ENCODE peak calls at places on chromosome 7, in four cellular contexts. One of them, this sample, is unnamed.

GRCh38 chr7:134553976-134554375 is 5.1 kb downstream of the AKR1B15 start:
- DNase-seq in RWPE1: no peak
- DNase-seq in adrenal gland: no peak
- DNase-seq in pancreas: no peak
- DNase-seq in this sample: no peak

GRCh38 chr7:70268179-70268578 is 669.9 kb downstream of the AUTS2 start:
- DNase-seq in pancreas: no peak
- DNase-seq in adrenal gland: no peak
- DNase-seq in RWPE1: no peak
- DNase-seq in this sample: no peak

GRCh38 chr7:18257711-18258110 is 230.1 kb upstream of the PRPS1L1 start:
- DNase-seq in pancreas: no peak
- DNase-seq in adrenal gland: no peak
- DNase-seq in RWPE1: no peak
- DNase-seq in this sample: no peak

GRCh38 chr7:129714514-129715063 is 103.1 kb downstream of the NRF1 start:
- DNase-seq in pancreas: no peak
- DNase-seq in RWPE1: no peak
- DNase-seq in adrenal gland: no peak
- DNase-seq in this sample: no peak

GRCh38 chr7:80642871-80643270 is 4.4 kb downstream of the CD36 start:
- DNase-seq in adrenal gland: no peak
- DNase-seq in RWPE1: no peak
- DNase-seq in pancreas: no peak
- DNase-seq in this sample: no peak

GRCh38 chr7:19117081-19117869 is at the start of gene TWIST1:
- DNase-seq in RWPE1: peak; percentile 58
- DNase-seq in adrenal gland: peak; percentile 46
- DNase-seq in pancreas: no peak
- DNase-seq in this sample: peak; percentile 12

GRCh38 chr7:46156039-46156438 is 235.0 kb upstream of the IGFBP3 start:
- DNase-seq in pancreas: no peak
- DNase-seq in adrenal gland: no peak
- DNase-seq in RWPE1: no peak
- DNase-seq in this sample: no peak

GRCh38 chr7:141695803-141696289 is 6.1 kb downstream of the DENND11 start:
- DNase-seq in adrenal gland: no peak
- DNase-seq in pancreas: peak; percentile 69
- DNase-seq in RWPE1: no peak
- DNase-seq in this sample: peak; percentile 9

GRCh38 chr7:158814637-158815036 is 14.7 kb downstream of the ESYT2 start:
- DNase-seq in pancreas: no peak
- DNase-seq in RWPE1: no peak
- DNase-seq in adrenal gland: no peak
- DNase-seq in this sample: no peak

GRCh38 chr7:155371331-155371883 is 73.7 kb downstream of the INSIG1 start:
- DNase-seq in adrenal gland: no peak
- DNase-seq in pancreas: peak; percentile 40
- DNase-seq in RWPE1: no peak
- DNase-seq in this sample: no peak

GRCh38 chr7:116340201-116340847 is 130.0 kb downstream of the TES start:
- DNase-seq in RWPE1: peak; percentile 20
- DNase-seq in adrenal gland: no peak
- DNase-seq in pancreas: no peak
- DNase-seq in this sample: no peak

GRCh38 chr7:116538138-116538537 is 13.3 kb downstream of the CAV1 start:
- DNase-seq in RWPE1: no peak
- DNase-seq in pancreas: no peak
- DNase-seq in adrenal gland: no peak
- DNase-seq in this sample: no peak

GRCh38 chr7:22776964-22777363 is 45.7 kb downstream of the TOMM7 start:
- DNase-seq in pancreas: no peak
- DNase-seq in RWPE1: no peak
- DNase-seq in adrenal gland: no peak
- DNase-seq in this sample: no peak

GRCh38 chr7:24152356-24152755 is 131.6 kb upstream of the NPY start:
- DNase-seq in adrenal gland: no peak
- DNase-seq in pancreas: no peak
- DNase-seq in RWPE1: peak; percentile 13
- DNase-seq in this sample: peak; percentile 19

GRCh38 chr7:123675092-123675473 is 19.4 kb downstream of the LMOD2 start:
- DNase-seq in adrenal gland: no peak
- DNase-seq in pancreas: no peak
- DNase-seq in RWPE1: peak; percentile 71
- DNase-seq in this sample: no peak

GRCh38 chr7:39464350-39465054 is 101.7 kb upstream of the YAE1 start:
- DNase-seq in adrenal gland: no peak
- DNase-seq in pancreas: no peak
- DNase-seq in RWPE1: no peak
- DNase-seq in this sample: peak; percentile 36

GRCh38 chr7:99290980-99291607 is 18.5 kb downstream of the MYH16 start:
- DNase-seq in adrenal gland: no peak
- DNase-seq in pancreas: no peak
- DNase-seq in RWPE1: no peak
- DNase-seq in this sample: no peak

GRCh38 chr7:128879461-128879938 is 16.8 kb downstream of the ATP6V1F start:
- DNase-seq in adrenal gland: no peak
- DNase-seq in pancreas: peak; percentile 54
- DNase-seq in RWPE1: no peak
- DNase-seq in this sample: no peak

GRCh38 chr7:155761162-155761561 is 51.1 kb downstream of the SHH start:
- DNase-seq in pancreas: no peak
- DNase-seq in adrenal gland: no peak
- DNase-seq in RWPE1: no peak
- DNase-seq in this sample: no peak

GRCh38 chr7:11605749-11606148 is 226.2 kb downstream of the THSD7A start:
- DNase-seq in adrenal gland: no peak
- DNase-seq in RWPE1: no peak
- DNase-seq in pancreas: no peak
- DNase-seq in this sample: no peak

GRCh38 chr7:151168787-151169162 is 1.3 kb upstream of the GBX1 start:
- DNase-seq in adrenal gland: no peak
- DNase-seq in RWPE1: no peak
- DNase-seq in pancreas: no peak
- DNase-seq in this sample: no peak

GRCh38 chr7:23185980-23186379 is 4.1 kb downstream of the NUP42 start:
- DNase-seq in RWPE1: no peak
- DNase-seq in adrenal gland: no peak
- DNase-seq in pancreas: no peak
- DNase-seq in this sample: no peak

GRCh38 chr7:115613836-115614235 is 416.7 kb downstream of the TFEC start:
- DNase-seq in pancreas: no peak
- DNase-seq in adrenal gland: no peak
- DNase-seq in RWPE1: no peak
- DNase-seq in this sample: no peak

GRCh38 chr7:8212638-8213037 is 49.3 kb downstream of the ICA1 start:
- DNase-seq in RWPE1: no peak
- DNase-seq in adrenal gland: no peak
- DNase-seq in pancreas: no peak
- DNase-seq in this sample: no peak

DNA sequence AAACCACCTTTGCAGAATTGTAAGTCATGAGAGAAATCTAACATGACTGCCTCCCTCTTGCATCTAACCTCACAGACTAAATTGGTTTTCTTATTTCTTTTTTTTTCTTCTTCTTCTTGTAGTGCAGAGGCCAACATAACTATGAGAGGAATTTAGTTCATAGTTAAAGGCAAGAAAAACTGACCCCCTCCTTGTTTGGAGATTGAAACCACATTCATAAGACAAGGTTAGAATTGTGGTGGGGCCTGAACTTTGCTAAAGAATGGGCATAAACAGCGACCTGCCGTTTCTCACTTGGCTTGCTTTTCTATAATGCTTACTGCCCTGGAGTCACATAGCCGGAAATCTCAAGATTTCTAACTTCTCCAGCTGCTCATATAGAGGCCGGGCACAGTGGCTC is 2.4 kb upstream of the POLM start:
- DNase-seq in pancreas: no peak
- DNase-seq in RWPE1: no peak
- DNase-seq in adrenal gland: no peak
- DNase-seq in this sample: no peak
- H3K27ac ChIP-seq in pancreas: no peak overlapping the region
- H3K27ac ChIP-seq in RWPE1: no peak overlapping the region
- H3K27ac ChIP-seq in adrenal gland: no peak overlapping the region
- H3K27ac ChIP-seq in this sample: no peak overlapping the region

GRCh38 chr7:17181482-17181881 is 117.0 kb upstream of the AHR start:
- DNase-seq in RWPE1: no peak
- DNase-seq in pancreas: no peak
- DNase-seq in adrenal gland: no peak
- DNase-seq in this sample: no peak
- TF ChIP-seq CTCF in RWPE1: no peak
- TF ChIP-seq CTCF in pancreas: no peak
- TF ChIP-seq CTCF in adrenal gland: no peak
- TF ChIP-seq CTCF in this sample: no peak

GRCh38 chr7:101094376-101094775 is 9.1 kb downstream of the TRIM56 start:
- DNase-seq in adrenal gland: peak; percentile 26
- DNase-seq in RWPE1: no peak
- DNase-seq in pancreas: no peak
- DNase-seq in this sample: no peak

GRCh38 chr7:101097561-101097960 is 12.3 kb downstream of the TRIM56 start:
- DNase-seq in pancreas: no peak
- DNase-seq in adrenal gland: no peak
- DNase-seq in RWPE1: no peak
- DNase-seq in this sample: no peak

GRCh38 chr7:101094791-101095375 is 9.6 kb downstream of the TRIM56 start:
- DNase-seq in RWPE1: no peak
- DNase-seq in pancreas: peak; percentile 66
- DNase-seq in adrenal gland: peak; percentile 85
- DNase-seq in this sample: peak; percentile 36

GRCh38 chr7:101096957-101097347 is 11.7 kb downstream of the TRIM56 start:
- DNase-seq in RWPE1: no peak
- DNase-seq in adrenal gland: no peak
- DNase-seq in pancreas: no peak
- DNase-seq in this sample: no peak

GRCh38 chr7:101096331-101096956 is 11.2 kb downstream of the TRIM56 start:
- DNase-seq in pancreas: no peak
- DNase-seq in RWPE1: no peak
- DNase-seq in adrenal gland: no peak
- DNase-seq in this sample: no peak
- H3K27ac ChIP-seq in pancreas: no peak overlapping the region
- H3K27ac ChIP-seq in RWPE1: no peak overlapping the region
- H3K27ac ChIP-seq in adrenal gland: no peak overlapping the region
- H3K27ac ChIP-seq in this sample: no peak overlapping the region

DNA sequence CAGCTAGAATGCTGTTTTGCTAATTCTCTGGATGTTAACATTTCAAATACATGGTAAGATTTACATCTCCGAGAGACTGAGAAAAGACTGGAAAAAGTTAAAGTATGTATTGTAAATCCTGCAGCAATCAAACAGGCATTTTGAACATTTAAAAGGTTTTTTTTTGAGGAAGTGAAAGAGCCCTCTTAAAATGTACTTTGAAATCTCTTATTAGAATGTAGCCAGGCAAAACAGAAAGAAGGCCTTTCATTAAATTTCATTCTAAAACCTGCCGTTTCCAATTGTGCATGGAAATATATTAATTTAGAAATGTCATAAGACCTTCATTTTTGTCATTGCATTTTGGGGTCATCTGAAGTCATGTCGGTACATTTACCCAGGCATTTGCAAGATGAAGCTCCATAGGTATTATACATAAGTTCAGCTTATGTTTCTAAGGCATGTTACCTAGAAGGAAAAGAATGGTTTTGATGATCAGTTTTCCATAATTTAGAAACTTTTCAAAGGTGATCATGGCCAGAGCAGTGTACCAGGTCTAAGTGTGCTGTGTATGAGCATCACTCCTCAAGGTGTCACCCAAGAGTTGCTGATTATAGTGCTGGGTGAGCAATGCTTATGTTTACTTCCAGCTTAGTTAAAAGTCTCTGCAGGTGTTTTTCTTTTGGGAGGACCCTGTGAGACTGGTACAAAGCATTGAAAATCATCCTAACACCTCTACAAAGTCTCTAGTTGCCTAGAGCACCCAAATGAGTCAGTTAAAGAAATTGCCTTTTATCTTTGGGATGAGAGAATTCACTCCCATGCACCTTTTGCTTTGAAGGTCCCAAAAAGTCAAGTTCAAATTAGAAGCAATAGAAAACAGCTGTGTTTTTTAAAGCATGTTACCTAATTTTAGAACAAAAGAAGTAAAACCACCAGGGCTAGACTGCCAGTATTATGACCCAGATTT is 7.1 kb downstream of the ZNF736 start:
- DNase-seq in RWPE1: no peak
- DNase-seq in pancreas: no peak
- DNase-seq in adrenal gland: no peak
- DNase-seq in this sample: no peak
- TF ChIP-seq CTCF in RWPE1: no peak
- TF ChIP-seq CTCF in pancreas: no peak
- TF ChIP-seq CTCF in adrenal gland: no peak
- TF ChIP-seq CTCF in this sample: no peak

GRCh38 chr7:108589874-108590273 is 20.2 kb downstream of the DNAJB9 start:
- DNase-seq in pancreas: no peak
- DNase-seq in adrenal gland: no peak
- DNase-seq in RWPE1: no peak
- DNase-seq in this sample: no peak

GRCh38 chr7:108581655-108582491 is 12.2 kb downstream of the DNAJB9 start:
- DNase-seq in pancreas: no peak
- DNase-seq in adrenal gland: no peak
- DNase-seq in RWPE1: no peak
- DNase-seq in this sample: no peak

GRCh38 chr7:108585843-108586242 is 16.2 kb downstream of the DNAJB9 start:
- DNase-seq in RWPE1: no peak
- DNase-seq in pancreas: no peak
- DNase-seq in adrenal gland: no peak
- DNase-seq in this sample: no peak

GRCh38 chr7:108584211-108584610 is 14.5 kb downstream of the DNAJB9 start:
- DNase-seq in RWPE1: no peak
- DNase-seq in adrenal gland: no peak
- DNase-seq in pancreas: no peak
- DNase-seq in this sample: no peak

DNA sequence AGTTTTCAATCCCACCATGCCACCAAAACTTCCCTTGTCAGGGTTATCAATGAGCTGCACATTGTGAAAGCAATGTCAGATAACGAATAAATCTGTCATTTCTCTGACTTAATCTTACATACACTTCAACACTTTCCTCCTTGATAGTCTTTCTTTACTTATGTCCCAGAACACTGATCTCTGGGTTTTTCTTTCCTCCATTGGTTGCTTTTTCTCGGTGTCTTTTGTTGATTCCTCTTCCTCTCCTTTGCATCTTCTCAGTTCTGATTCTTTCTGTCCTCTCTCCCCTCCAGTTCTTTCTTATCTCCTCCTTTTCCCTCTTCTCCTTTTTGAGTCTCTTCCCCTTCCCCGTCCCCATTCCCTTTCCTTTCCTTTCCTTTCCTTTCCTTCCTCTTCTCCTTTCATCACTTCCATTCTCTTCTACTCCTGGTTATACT is 16.6 kb downstream of the DNAJB9 start:
- DNase-seq in adrenal gland: no peak
- DNase-seq in pancreas: no peak
- DNase-seq in RWPE1: no peak
- DNase-seq in this sample: no peak
- H3K27ac ChIP-seq in adrenal gland: no peak overlapping the region
- H3K27ac ChIP-seq in pancreas: no peak overlapping the region
- H3K27ac ChIP-seq in RWPE1: no peak overlapping the region
- H3K27ac ChIP-seq in this sample: no peak overlapping the region

This sample was measured in thyroid gland.